ENCODE peak calls at places on chromosomes 7 and 10, in seven cellular contexts. N is HCT116, Z is GM12878, R is HepG2, W is SK-N-SH, E is H1, C is K562. T is an unnamed sample.

GRCh38 chr7:117401293-117402002 is 25.8 kb downstream of the ASZ1 start:
- DNase-seq in W (no peak), R (peak), Z (no peak), N (no peak), E (no peak), C (peak), T (no peak)

GRCh38 chr10:79409038-79410035 is 36.1 kb downstream of the ZCCHC24 start:
- DNase-seq in Z (no peak), N (no peak), E (no peak), W (no peak), R (no peak), C (no peak), T (no peak)

GRCh38 chr7:6161463-6162330 is 110.7 kb downstream of the CYTH3 start:
- DNase-seq in R (no peak), W (no peak), Z (no peak), N (no peak), C (no peak), E (no peak), T (no peak)

GRCh38 chr7:113247198-113247597 is 128.8 kb upstream of the SMIM30 start:
- DNase-seq in R (no peak), E (no peak), W (no peak), C (no peak), N (no peak), Z (no peak), T (no peak)

GRCh38 chr7:12674053-12674452 is 13.4 kb upstream of the ARL4A start:
- DNase-seq in W (no peak), N (no peak), C (no peak), Z (no peak), R (no peak), E (no peak), T (no peak)

GRCh38 chr7:5598261-5598761 is 174.7 kb upstream of the TNRC18 start:
- DNase-seq in R (no peak), E (no peak), C (no peak), Z (no peak), N (no peak), W (no peak), T (no peak)

GRCh38 chr7:67478066-67478465 is 481.4 kb downstream of the TYW1 start:
- DNase-seq in N (no peak), R (no peak), Z (no peak), W (no peak), C (no peak), E (no peak), T (no peak)

GRCh38 chr7:82726038-82726800 is 282.6 kb upstream of the CACNA2D1 start:
- DNase-seq in R (no peak), Z (no peak), N (no peak), E (no peak), C (no peak), W (no peak), T (no peak)

GRCh38 chr7:136386876-136387275 is 409.7 kb upstream of the MTPN start:
- DNase-seq in Z (no peak), R (no peak), E (no peak), N (no peak), W (no peak), C (no peak), T (no peak)

GRCh38 chr7:93178213-93178612 is 30.0 kb upstream of the SAMD9L start:
- DNase-seq in E (no peak), C (no peak), N (no peak), W (peak), R (no peak), Z (no peak), T (peak)

GRCh38 chr10:88006261-88006660 is 142.8 kb downstream of the PTEN start:
- DNase-seq in R (no peak), Z (no peak), C (no peak), N (no peak), E (no peak), W (no peak), T (no peak)

GRCh38 chr10:111486346-111486745 is 409.5 kb downstream of the ADRA2A start:
- DNase-seq in C (no peak), N (no peak), E (no peak), R (no peak), Z (no peak), W (no peak), T (no peak)

GRCh38 chr7:34453150-34453549 is 204.9 kb upstream of the NPSR1 start:
- DNase-seq in Z (no peak), N (no peak), E (no peak), C (no peak), W (no peak), R (no peak), T (no peak)

GRCh38 chr7:121480058-121480457 is 84.0 kb upstream of the FAM3C start:
- DNase-seq in R (peak), C (no peak), N (no peak), Z (no peak), E (no peak), W (no peak), T (peak)

GRCh38 chr7:110065112-110065511 is 1025.8 kb upstream of the LRRN3 start:
- DNase-seq in C (no peak), R (no peak), Z (no peak), W (no peak), E (no peak), N (no peak), T (peak)

GRCh38 chr10:117860823-117861222 is 185.9 kb downstream of the RAB11FIP2 start:
- DNase-seq in R (peak), N (peak), C (peak), Z (no peak), E (no peak), W (peak), T (peak)
- TF ChIP-seq JUND in R (no peak), N (no peak), C (no peak), Z (no peak), E (no peak), W (no peak), T (no peak)

DNA sequence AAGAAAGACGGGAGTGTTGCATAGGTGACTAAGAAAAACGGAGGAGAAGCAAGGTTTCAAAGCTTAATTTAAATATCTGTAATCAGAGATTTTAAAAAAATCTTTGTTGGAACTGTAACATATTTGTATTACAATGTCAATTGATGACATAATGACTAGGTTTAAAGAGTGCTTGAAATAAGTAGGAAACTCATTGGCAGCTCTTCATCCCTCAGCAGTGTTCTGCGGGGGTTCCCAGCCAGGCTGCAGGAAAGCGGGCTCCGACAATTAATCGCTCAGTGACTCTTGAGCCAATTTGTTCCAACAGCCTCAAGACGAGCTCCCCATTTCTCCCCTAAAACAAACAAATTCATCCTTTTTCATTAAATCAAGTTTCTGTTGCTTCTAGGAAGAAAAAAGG is 22.6 kb downstream of the CPXM2 start:
- DNase-seq in E (peak), Z (no peak), W (no peak), N (no peak), R (no peak), C (no peak), T (no peak)
- TF ChIP-seq JUND in E (no peak), Z (no peak), W (no peak), N (no peak), R (no peak), C (no peak), T (no peak)

DNA sequence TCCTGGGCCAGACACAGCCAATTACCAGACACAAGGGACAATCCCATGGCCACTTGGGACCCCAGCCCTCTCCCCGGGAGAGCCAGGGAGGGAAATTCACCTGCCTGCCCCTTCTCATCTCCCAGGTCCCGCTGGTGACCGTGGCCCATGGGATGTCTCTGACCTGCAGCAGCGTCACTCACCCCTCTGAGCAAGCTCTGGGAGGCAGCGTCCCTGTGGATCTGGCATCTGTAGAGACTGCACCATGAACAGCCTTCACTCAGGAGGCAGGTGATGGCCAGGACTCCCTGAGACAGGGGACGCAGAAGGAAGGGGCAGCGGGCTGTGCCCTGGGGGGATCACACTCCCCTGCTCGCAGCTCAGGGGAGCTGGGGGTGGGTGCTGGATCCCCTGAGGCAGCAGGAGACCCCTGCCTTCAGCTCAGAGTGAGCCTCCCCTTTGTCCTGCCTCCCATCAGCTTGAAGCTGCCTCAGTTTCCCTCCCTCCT is 90.8 kb downstream of the FOXL3 start:
- DNase-seq in Z (no peak), E (no peak), W (peak), N (no peak), C (no peak), R (no peak), T (no peak)
- TF ChIP-seq JUND in Z (no peak), E (no peak), W (no peak), N (no peak), C (no peak), R (no peak), T (no peak)

GRCh38 chr10:74329873-74330272 is 178.9 kb downstream of the ADK start:
- DNase-seq in E (no peak), N (no peak), W (no peak), R (no peak), Z (no peak), C (no peak), T (no peak)
- TF ChIP-seq JUND in E (no peak), N (no peak), W (peak), R (no peak), Z (no peak), C (no peak), T (no peak)

DNA sequence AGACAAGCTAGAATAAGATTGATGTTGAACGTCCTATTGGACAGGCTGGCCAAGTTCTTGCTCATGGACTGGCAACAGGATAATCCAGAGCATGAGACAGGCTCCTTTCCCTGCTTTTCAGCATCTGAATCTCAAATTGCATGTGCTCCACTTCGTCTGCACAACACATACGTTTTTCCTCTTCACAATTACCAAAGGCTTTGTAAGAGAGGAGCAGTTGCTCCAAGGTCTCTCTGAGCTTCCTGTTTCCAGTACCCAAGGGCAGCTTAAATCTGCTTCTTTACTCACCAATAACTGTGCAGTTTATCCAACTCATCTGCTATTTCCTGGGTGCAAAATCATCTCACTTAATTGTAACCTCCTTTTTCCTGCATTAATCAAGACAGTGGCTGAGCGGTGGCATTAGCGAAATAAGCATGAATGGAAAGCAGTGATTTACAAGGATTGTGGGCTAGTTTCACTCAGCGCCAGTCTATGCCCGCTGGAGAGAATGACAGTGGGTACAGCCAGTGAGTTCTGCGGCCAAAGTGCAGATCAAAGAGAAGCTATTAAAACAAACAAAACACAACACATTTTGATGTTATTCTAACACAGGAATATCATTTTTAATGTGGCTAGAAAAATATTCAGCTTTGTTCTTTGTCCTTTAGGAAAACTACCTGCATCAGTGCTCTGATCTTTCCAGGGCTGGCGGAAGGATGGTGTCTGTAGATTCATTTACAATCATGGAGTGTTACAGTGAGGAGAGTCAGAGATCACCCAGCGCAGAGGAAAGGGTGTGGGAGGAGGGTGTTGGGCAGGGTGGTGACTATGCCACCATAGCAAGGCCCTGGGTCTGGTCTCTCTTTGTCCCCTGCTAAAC is 79.8 kb downstream of the CHN2 start:
- DNase-seq in W (no peak), R (no peak), Z (no peak), E (peak), C (no peak), N (no peak), T (no peak)
- TF ChIP-seq JUND in W (no peak), R (no peak), Z (no peak), E (no peak), C (no peak), N (no peak), T (no peak)

DNA sequence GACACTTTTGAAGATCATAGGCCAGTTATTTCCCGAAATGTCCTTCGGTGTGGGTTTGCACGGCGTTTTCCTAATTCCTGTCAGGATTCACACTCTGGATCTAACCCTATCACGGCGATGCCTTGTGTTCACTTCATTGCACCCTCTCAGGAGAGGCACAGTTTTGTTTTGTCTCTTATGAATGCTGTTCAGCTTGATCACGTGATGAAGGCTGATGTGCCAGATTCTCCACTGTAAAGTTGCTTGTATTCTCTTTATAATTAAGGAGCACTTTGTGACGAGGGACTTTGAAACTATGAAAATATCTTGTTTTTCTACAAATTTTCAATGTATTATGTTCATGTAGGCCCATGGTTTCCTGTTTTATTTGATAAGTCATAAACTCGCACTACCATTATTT is 568.1 kb downstream of the ACTR3B start:
- DNase-seq in R (no peak), C (no peak), W (no peak), N (no peak), E (no peak), Z (no peak), T (no peak)
- TF ChIP-seq JUND in R (no peak), C (no peak), W (no peak), N (no peak), E (no peak), Z (no peak), T (no peak)

GRCh38 chr10:106956216-106956915 is 208.1 kb downstream of the SORCS1 start:
- DNase-seq in Z (no peak), W (peak), N (no peak), C (no peak), E (no peak), R (no peak), T (no peak)

GRCh38 chr10:106959521-106959920 is 205.0 kb downstream of the SORCS1 start:
- DNase-seq in R (no peak), N (no peak), E (no peak), Z (no peak), C (no peak), W (no peak), T (no peak)

GRCh38 chr10:106960812-106961211 is 203.7 kb downstream of the SORCS1 start:
- DNase-seq in N (no peak), W (no peak), E (no peak), R (no peak), Z (no peak), C (no peak), T (no peak)

GRCh38 chr10:106958591-106959328 is 205.7 kb downstream of the SORCS1 start:
- DNase-seq in C (no peak), E (no peak), Z (no peak), R (no peak), N (no peak), W (peak), T (no peak)

GRCh38 chr10:106957825-106958581 is 206.5 kb downstream of the SORCS1 start:
- DNase-seq in R (peak), Z (no peak), N (no peak), C (no peak), E (no peak), W (no peak), T (no peak)
- TF ChIP-seq JUND in R (no peak), Z (no peak), N (no peak), C (no peak), E (no peak), W (no peak), T (no peak)

DNA sequence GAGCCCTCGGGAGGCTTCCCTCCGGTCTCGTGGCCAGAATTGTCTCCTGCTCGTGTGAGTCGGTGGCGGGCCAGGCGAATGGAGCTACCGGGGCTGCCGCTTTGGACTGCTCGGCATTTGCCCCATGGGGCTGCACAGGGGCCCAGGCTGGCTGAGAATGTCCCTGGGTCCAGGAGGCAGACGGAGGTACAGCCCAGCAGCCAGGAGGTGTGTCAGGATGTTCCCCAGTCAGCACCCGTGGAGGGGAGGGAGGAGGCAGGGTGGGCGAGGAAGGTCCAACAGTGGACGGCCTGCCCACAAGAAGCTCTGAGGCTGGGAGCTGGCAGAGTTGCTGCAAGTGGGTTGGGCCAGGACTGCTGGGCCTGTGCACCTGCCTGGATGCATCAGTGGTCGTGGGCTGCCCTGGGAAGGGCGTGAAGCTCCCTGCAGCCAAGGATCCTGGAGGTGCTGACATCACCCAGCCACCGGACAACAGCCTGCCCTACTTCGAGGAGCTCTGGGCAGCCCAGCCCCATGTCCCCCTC is 46.4 kb downstream of the PDGFA start:
- DNase-seq in R (no peak), C (no peak), Z (no peak), N (no peak), W (no peak), E (peak), T (no peak)
- TF ChIP-seq JUND in R (no peak), C (no peak), Z (no peak), N (no peak), W (no peak), E (no peak), T (no peak)

GRCh38 chr7:26993816-26994810 is 101.7 kb downstream of the HOXA1 start:
- DNase-seq in R (no peak), E (no peak), C (no peak), Z (no peak), W (no peak), N (no peak), T (no peak)
- TF ChIP-seq JUND in R (no peak), E (no peak), C (no peak), Z (no peak), W (no peak), N (no peak), T (no peak)

T was measured in T47D.